ENCODE peak calls at places on chromosomes 1 and 21, in five cellular contexts. L, R, Y, D and A are unnamed samples.

GRCh38 chr21:27570306-27570868 is 603.5 kb upstream of the ADAMTS5 start:
- DNase-seq in Y (peak; percentile 53), R (no peak), D (peak; percentile 25), L (peak; percentile 14), A (no peak)

GRCh38 chr1:2110738-2111673 is 60.8 kb downstream of the PRKCZ start:
- DNase-seq in R (no peak), L (no peak), D (no peak), Y (no peak), A (no peak)

GRCh38 chr1:113058861-113059441 is 14.0 kb upstream of the LRIG2 start:
- DNase-seq in R (peak; percentile 79), D (no peak), Y (no peak), L (no peak), A (peak; percentile 50)

GRCh38 chr1:40038693-40039092 is 1.8 kb upstream of the CAP1 start:
- DNase-seq in R (no peak), L (no peak), D (no peak), Y (no peak), A (no peak)

GRCh38 chr1:94792473-94792875 is 27.7 kb upstream of the SLC44A3 start:
- DNase-seq in L (peak; percentile 20), R (peak; percentile 71), D (no peak), Y (no peak), A (peak; percentile 51)

GRCh38 chr21:42112857-42113256 is 41.7 kb downstream of the UMODL1 start:
- DNase-seq in Y (no peak), R (no peak), L (no peak), D (no peak), A (peak; percentile 69)

GRCh38 chr21:46564391-46564790 is 40.5 kb downstream of the S100B start:
- DNase-seq in R (no peak), L (no peak), D (no peak), Y (no peak), A (no peak)

GRCh38 chr1:14190508-14190907 is 408.0 kb upstream of the KAZN start:
- DNase-seq in L (no peak), R (no peak), Y (no peak), D (no peak), A (no peak)

GRCh38 chr1:92503926-92504750 is 17.4 kb upstream of the GFI1 start:
- DNase-seq in L (no peak), D (no peak), Y (no peak), R (no peak), A (no peak)

GRCh38 chr1:207828485-207829158 is 76.8 kb downstream of the CD46 start:
- DNase-seq in Y (peak; percentile 90), D (peak; percentile 79), R (no peak), L (peak; percentile 84), A (peak; percentile 91)

GRCh38 chr1:198530964-198531363 is 9.5 kb downstream of the ATP6V1G3 start:
- DNase-seq in R (no peak), D (no peak), L (no peak), Y (no peak), A (peak; percentile 36)

GRCh38 chr21:18522181-18522771 is 118.7 kb upstream of the TMPRSS15 start:
- DNase-seq in D (no peak), L (no peak), R (no peak), Y (no peak), A (no peak)

GRCh38 chr21:17540530-17540929 is 27.7 kb downstream of the CXADR start:
- DNase-seq in D (no peak), Y (no peak), L (no peak), R (no peak), A (no peak)

GRCh38 chr1:27119270-27119618 is 35.7 kb downstream of the SLC9A1 start:
- DNase-seq in L (no peak), R (no peak), Y (no peak), D (no peak), A (peak; percentile 88)

GRCh38 chr1:27684176-27684575 is 12.2 kb upstream of the IFI6 start:
- DNase-seq in L (no peak), R (no peak), Y (no peak), D (no peak), A (no peak)

GRCh38 chr1:167502719-167503452 is 15.4 kb downstream of the CD247 start:
- DNase-seq in L (no peak), Y (no peak), R (no peak), D (no peak), A (no peak)

GRCh38 chr1:220516014-220516721 is 11.8 kb upstream of the MARK1 start:
- DNase-seq in R (no peak), L (no peak), D (no peak), Y (no peak), A (no peak)

GRCh38 chr1:220514256-220514655 is 13.7 kb upstream of the MARK1 start:
- DNase-seq in D (no peak), Y (no peak), R (no peak), L (no peak), A (no peak)

GRCh38 chr1:220513834-220514233 is 14.1 kb upstream of the MARK1 start:
- DNase-seq in Y (no peak), D (no peak), R (no peak), L (no peak), A (no peak)

GRCh38 chr1:220511183-220511582 is 16.8 kb upstream of the MARK1 start:
- DNase-seq in D (no peak), L (no peak), Y (no peak), R (no peak), A (no peak)

DNA sequence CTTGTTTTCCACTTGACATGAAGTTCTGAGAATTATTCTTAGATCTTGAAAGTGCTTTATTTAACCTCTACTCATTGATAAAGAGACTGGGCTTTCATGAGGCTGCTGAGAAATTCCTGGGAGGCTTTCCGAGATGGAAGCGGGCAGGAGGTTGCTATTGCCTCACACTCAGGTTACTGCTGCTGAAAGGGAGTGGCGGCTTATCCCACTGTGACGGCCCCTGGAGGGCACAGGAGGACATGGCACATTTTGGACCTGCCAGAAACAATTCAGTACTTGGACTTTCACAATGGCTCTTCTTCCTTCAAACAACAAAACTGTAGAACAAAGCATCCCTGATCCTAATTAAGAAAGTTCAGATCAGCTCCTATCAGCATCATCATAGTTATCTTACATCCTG is 16.2 kb upstream of the MARK1 start:
- DNase-seq in L (no peak), Y (no peak), R (no peak), D (no peak), A (peak; percentile 65)
- H3K27ac ChIP-seq in L (no peak overlapping the region), Y (no peak overlapping the region), R (no peak overlapping the region), D (no peak overlapping the region), A (no peak overlapping the region)

GRCh38 chr1:181189245-181189644 is 100.7 kb downstream of the IER5 start:
- DNase-seq in D (no peak), Y (no peak), L (no peak), R (no peak), A (no peak)

GRCh38 chr1:181187596-181188126 is 99.2 kb downstream of the IER5 start:
- DNase-seq in Y (no peak), R (no peak), D (no peak), L (no peak), A (no peak)

GRCh38 chr1:181190362-181191035 is 102.0 kb downstream of the IER5 start:
- DNase-seq in L (no peak), R (no peak), Y (peak; percentile 7), D (no peak), A (no peak)

GRCh38 chr1:181191494-181192040 is 103.1 kb downstream of the IER5 start:
- DNase-seq in R (no peak), Y (no peak), L (no peak), D (no peak), A (no peak)

GRCh38 chr1:181189691-181190361 is 101.3 kb downstream of the IER5 start:
- DNase-seq in L (peak; percentile 75), D (peak; percentile 82), R (peak; percentile 90), Y (peak; percentile 64), A (peak; percentile 69)
- H3K4me3 ChIP-seq in L (peak overlapping the region; percentile 40), D (peak overlapping the region; percentile 19), R (peak overlapping the region; percentile 25), Y (no peak overlapping the region), A (peak overlapping the region; percentile 29)

DNA sequence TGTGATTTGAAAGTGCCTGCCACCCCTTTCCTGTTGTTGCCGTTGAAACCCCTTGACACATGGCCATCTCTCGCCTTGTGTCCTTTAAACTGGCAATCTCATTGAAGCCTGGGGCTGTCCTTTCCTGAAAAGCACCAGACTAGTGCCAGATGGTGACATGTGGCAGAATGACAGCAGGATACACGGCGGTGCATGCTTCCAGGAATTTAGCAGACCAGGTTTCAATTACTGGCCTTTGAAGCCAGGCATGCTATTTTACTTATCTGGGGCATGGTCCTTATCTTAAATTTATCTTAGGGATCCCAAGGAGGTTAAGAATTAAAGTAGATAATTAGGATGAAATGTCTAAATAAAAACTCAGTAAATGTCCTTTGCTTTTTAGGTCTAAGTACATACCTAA is 15.2 kb downstream of the PLPPR4 start:
- DNase-seq in L (no peak), Y (no peak), R (no peak), D (no peak), A (no peak)
- H3K4me1 ChIP-seq in L (no peaks in the 10 kb centered on the region), Y (no peaks in the 10 kb centered on the region), R (no peaks in the 10 kb centered on the region), D (no peaks in the 10 kb centered on the region), A (peaks cover 21% of the 10 kb centered on the region)

GRCh38 chr1:201489656-201490261 is 17.2 kb downstream of the CSRP1 start:
- DNase-seq in Y (no peak), L (no peak), R (no peak), D (no peak), A (no peak)
- H3K27ac ChIP-seq in Y (peak overlapping the region; percentile 47), L (peak overlapping the region; percentile 95), R (peak overlapping the region; percentile 76), D (peak overlapping the region; percentile 95), A (peak overlapping the region; percentile 97)

GRCh38 chr1:93701619-93702018 is 20.0 kb upstream of the BCAR3 start:
- DNase-seq in L (no peak), D (peak; percentile 50), R (no peak), Y (peak; percentile 32), A (peak; percentile 87)
- H3K4me3 ChIP-seq in L (no peak overlapping the region), D (no peak overlapping the region), R (no peak overlapping the region), Y (no peak overlapping the region), A (no peak overlapping the region)

GRCh38 chr1:24921938-24922662 is 8.0 kb downstream of the RUNX3 start:
- DNase-seq in L (no peak), Y (no peak), D (no peak), R (no peak), A (no peak)

GRCh38 chr1:24917327-24918074 is 12.6 kb downstream of the RUNX3 start:
- DNase-seq in R (no peak), Y (no peak), L (no peak), D (no peak), A (no peak)

GRCh38 chr1:24918995-24919605 is 11.0 kb downstream of the RUNX3 start:
- DNase-seq in L (no peak), D (no peak), R (no peak), Y (no peak), A (no peak)

GRCh38 chr1:24918370-24918769 is 11.7 kb downstream of the RUNX3 start:
- DNase-seq in D (no peak), L (no peak), R (no peak), Y (no peak), A (no peak)

DNA sequence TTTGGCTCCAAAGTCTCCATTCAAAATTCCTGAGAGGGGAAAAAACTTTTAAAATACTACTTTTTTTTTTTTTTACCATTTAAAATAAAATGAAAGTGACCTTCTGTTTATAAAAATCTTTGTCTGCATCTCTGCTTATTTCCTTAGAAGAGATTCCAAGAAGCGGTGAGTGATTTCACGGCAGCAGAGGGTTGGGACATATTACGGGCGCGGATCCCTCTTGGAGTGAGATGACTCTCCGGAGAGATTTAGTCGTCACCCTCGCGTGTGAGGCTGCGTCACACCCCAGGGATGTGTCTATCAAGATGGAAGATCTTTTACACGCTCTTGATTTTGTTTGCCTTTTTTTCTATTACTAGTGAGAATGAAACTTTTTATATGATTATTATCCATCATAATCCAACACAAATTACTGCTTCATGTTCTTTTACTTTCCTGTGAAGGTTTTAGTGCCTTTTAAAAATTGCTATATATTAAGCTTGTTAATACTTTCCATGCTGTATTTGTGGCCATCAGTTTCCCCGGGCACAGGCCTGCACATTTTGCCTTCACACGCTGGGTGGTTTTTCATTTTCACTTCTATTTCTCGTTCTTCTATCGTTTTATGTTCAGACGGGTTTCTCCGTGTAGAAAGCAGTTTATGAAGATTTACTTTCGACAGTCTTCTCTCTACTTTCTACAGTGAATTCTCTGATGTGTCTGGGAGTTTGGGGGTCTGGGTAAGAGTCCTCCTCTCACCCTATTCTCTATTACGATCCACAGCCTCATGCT is 9.7 kb downstream of the RUNX3 start:
- DNase-seq in R (no peak), D (no peak), L (no peak), Y (no peak), A (no peak)
- H3K4me1 ChIP-seq in R (peaks cover 85% of the 10 kb centered on the region), D (peaks cover 3% of the 10 kb centered on the region), L (no peaks in the 10 kb centered on the region), Y (no peaks in the 10 kb centered on the region), A (peaks cover 6% of the 10 kb centered on the region)